ENCODE peak calls at places on chromosomes 4 and X, in ten cellular contexts. R is NCI-H69; Z is Ammon's horn; J is stimulated activated CD4-positive, alpha-beta T cell treated with anti-CD3 and anti-CD28 coated beads, Interleukin-2, amount 100 ng/mL, for 24 hours; L is CD8-positive, alpha-beta memory T cell; Q is nucleus accumbens; M is ACHN; A is LoVo; D is AG10803; S is lower leg skin. P is an unnamed sample.

GRCh38 chr4:140662082-140662869 is 93.5 kb upstream of the UCP1 start:
- DNase-seq in R (peak), Z (no peak), J (no peak), L (no peak), Q (no peak), M (no peak), A (no peak), D (peak), S (no peak), P (peak)

GRCh38 chrX:103398321-103398937 is 22.1 kb downstream of the BEX3 start:
- DNase-seq in R (no peak), Z (no peak), J (no peak), L (no peak), Q (no peak), M (peak), A (no peak), D (peak), S (no peak), P (peak)

GRCh38 chr4:47729086-47729763 is 108.6 kb downstream of the CORIN start:
- DNase-seq in R (no peak), Z (no peak), J (no peak), L (no peak), Q (no peak), M (no peak), A (no peak), D (no peak), S (no peak), P (no peak)

GRCh38 chr4:32117696-32118095 is 1397.5 kb downstream of the PCDH7 start:
- DNase-seq in R (no peak), Z (no peak), J (no peak), L (no peak), Q (no peak), M (peak), A (no peak), D (no peak), S (no peak), P (no peak)

GRCh38 chr4:90958256-90958895 is 831.2 kb downstream of the CCSER1 start:
- DNase-seq in R (peak), Z (no peak), J (no peak), L (no peak), Q (no peak), M (peak), A (peak), D (no peak), S (no peak), P (peak)

GRCh38 chrX:38575888-38576287 is 14.5 kb downstream of the TSPAN7 start:
- DNase-seq in R (no peak), Z (no peak), J (no peak), L (no peak), Q (no peak), M (no peak), A (no peak), D (no peak), S (no peak), P (no peak)

GRCh38 chr4:63742882-63743281 is 666.4 kb downstream of the TECRL start:
- DNase-seq in R (no peak), Z (no peak), J (no peak), L (no peak), Q (no peak), M (no peak), A (no peak), D (no peak), S (no peak), P (no peak)

GRCh38 chr4:98232202-98232601 is 29.0 kb upstream of the RAP1GDS1 start:
- DNase-seq in R (peak), Z (no peak), J (no peak), L (no peak), Q (no peak), M (no peak), A (no peak), D (peak), S (no peak), P (peak)

GRCh38 chrX:139762400-139763183 is 54.6 kb upstream of the MCF2 start:
- DNase-seq in R (no peak), Z (no peak), J (no peak), L (no peak), Q (no peak), M (no peak), A (no peak), D (peak), S (no peak), P (peak)

GRCh38 chrX:39764441-39764914 is 333.3 kb downstream of the BCOR start:
- DNase-seq in R (peak), Z (no peak), J (no peak), L (no peak), Q (no peak), M (no peak), A (no peak), D (no peak), S (no peak), P (peak)

GRCh38 chr4:61443813-61444510 is 243.8 kb downstream of the ADGRL3 start:
- DNase-seq in R (peak), Z (no peak), J (no peak), L (no peak), Q (no peak), M (peak), A (no peak), D (peak), S (no peak), P (peak)

GRCh38 chrX:40734956-40735317 is 405 bp downstream of the MED14 start:
- DNase-seq in R (peak), Z (no peak), J (peak), L (no peak), Q (peak), M (peak), A (no peak), D (peak), S (no peak), P (peak)

GRCh38 chr4:18954538-18954937 is 933.0 kb upstream of the LCORL start:
- DNase-seq in R (no peak), Z (no peak), J (no peak), L (no peak), Q (no peak), M (peak), A (peak), D (no peak), S (no peak), P (no peak)

GRCh38 chr4:128163177-128164117 is 102.3 kb downstream of the LARP1B start:
- DNase-seq in R (no peak), Z (no peak), J (no peak), L (no peak), Q (no peak), M (peak), A (peak), D (peak), S (no peak), P (peak)

GRCh38 chr4:108620933-108621905 is 843 bp downstream of the RPL34 start:
- DNase-seq in R (no peak), Z (no peak), J (no peak), L (no peak), Q (no peak), M (no peak), A (no peak), D (peak), S (no peak), P (peak)

GRCh38 chr4:89111833-89112563 is 665 bp downstream of the TIGD2 start:
- DNase-seq in R (peak), Z (peak), J (no peak), L (no peak), Q (no peak), M (peak), A (peak), D (peak), S (peak), P (peak)

GRCh38 chr4:2837110-2837903 is 6.3 kb upstream of the ADD1 start:
- DNase-seq in R (no peak), Z (no peak), J (no peak), L (no peak), Q (no peak), M (no peak), A (no peak), D (no peak), S (no peak), P (no peak)

GRCh38 chr4:100494166-100494565 is 23.7 kb downstream of the EMCN start:
- DNase-seq in R (no peak), Z (peak), J (no peak), L (no peak), Q (no peak), M (no peak), A (no peak), D (peak), S (no peak), P (peak)

GRCh38 chrX:3638280-3638873 is 75.1 kb downstream of the PRKX start:
- DNase-seq in R (peak), Z (peak), J (peak), L (no peak), Q (peak), M (peak), A (peak), D (peak), S (no peak), P (peak)

GRCh38 chr4:90328558-90328957 is 201.4 kb downstream of the CCSER1 start:
- DNase-seq in R (peak), Z (peak), J (no peak), L (no peak), Q (peak), M (no peak), A (no peak), D (peak), S (no peak), P (no peak)

GRCh38 chr4:30948653-30949052 is 228.5 kb downstream of the PCDH7 start:
- DNase-seq in R (no peak), Z (no peak), J (no peak), L (no peak), Q (no peak), M (no peak), A (peak), D (no peak), S (no peak), P (peak)

GRCh38 chr4:2058264-2059033 is 678 bp upstream of the NAT8L start:
- DNase-seq in R (peak), Z (no peak), J (peak), L (peak), Q (peak), M (peak), A (peak), D (no peak), S (no peak), P (no peak)

GRCh38 chrX:45230410-45230809 is 29.7 kb upstream of the DIPK2B start:
- DNase-seq in R (no peak), Z (peak), J (no peak), L (no peak), Q (no peak), M (no peak), A (no peak), D (no peak), S (no peak), P (no peak)

GRCh38 chr4:168304744-168305459 is 13.7 kb downstream of the DDX60 start:
- DNase-seq in R (peak), Z (no peak), J (no peak), L (no peak), Q (no peak), M (no peak), A (peak), D (peak), S (no peak), P (peak)

GRCh38 chrX:49291615-49292337 is 11.7 kb upstream of the GAGE10 start:
- DNase-seq in R (peak), Z (peak), J (peak), L (peak), Q (peak), M (peak), A (peak), D (peak), S (no peak), P (peak)

GRCh38 chr4:77800483-77801259 is 18.5 kb downstream of the CNOT6L start:
- DNase-seq in R (no peak), Z (no peak), J (no peak), L (no peak), Q (no peak), M (no peak), A (no peak), D (peak), S (no peak), P (no peak)

GRCh38 chrX:94633237-94633636 is 959.2 kb downstream of the FAM133A start:
- DNase-seq in R (peak), Z (no peak), J (no peak), L (no peak), Q (no peak), M (no peak), A (no peak), D (no peak), S (no peak), P (no peak)

GRCh38 chr4:75717332-75717873 is 7.0 kb upstream of the USO1 start:
- DNase-seq in R (no peak), Z (no peak), J (no peak), L (no peak), Q (no peak), M (no peak), A (no peak), D (no peak), S (no peak), P (no peak)

GRCh38 chrX:153909980-153910360 is 5.5 kb downstream of the AVPR2 start:
- DNase-seq in R (no peak), Z (no peak), J (no peak), L (no peak), Q (no peak), M (no peak), A (no peak), D (no peak), S (no peak), P (no peak)

GRCh38 chr4:40331937-40332336 is 3.2 kb upstream of the CHRNA9 start:
- DNase-seq in R (no peak), Z (no peak), J (no peak), L (no peak), Q (no peak), M (no peak), A (no peak), D (no peak), S (no peak), P (no peak)

P was measured in fibroblast of villous mesenchyme.